ENCODE peak calls at places on chromosomes 13 and 19, in seven cellular contexts. I is left lung; E is body of pancreas; P is tibial nerve; V is activated naive CD4-positive, alpha-beta T cell treated with anti-CD3 and anti-CD28 coated beads for 36 hours; N is epithelial cell of proximal tubule; W is activated CD8-positive, alpha-beta memory T cell treated with anti-CD3 and anti-CD28 coated beads, Interleukin-2, amount 50 U/mL, for 48 hours. T is an unnamed sample.

GRCh38 chr13:109160357-109160756 is 530.9 kb downstream of the MYO16 start:
- DNase-seq in I (no peak), E (no peak), P (no peak), V (no peak), N (no peak), W (no peak), T (no peak)

GRCh38 chr19:33456845-33457220 is 64.8 kb downstream of the PEPD start:
- DNase-seq in I (peak; percentile 15), E (no peak), P (no peak), V (no peak), N (no peak), W (peak; percentile 35), T (no peak)

GRCh38 chr13:101875717-101876393 is 423.4 kb downstream of the ITGBL1 start:
- DNase-seq in I (no peak), E (no peak), P (no peak), V (no peak), N (peak; percentile 12), W (no peak), T (peak; percentile 2)

GRCh38 chr13:80901111-80902014 is 560.4 kb upstream of the SPRY2 start:
- DNase-seq in I (no peak), E (no peak), P (no peak), V (no peak), N (no peak), W (no peak), T (no peak)

GRCh38 chr13:44040070-44040753 is 160.5 kb downstream of the LACC1 start:
- DNase-seq in I (no peak), E (no peak), P (no peak), V (no peak), N (no peak), W (no peak), T (no peak)

GRCh38 chr13:50916701-50917184 is 7.2 kb downstream of the RNASEH2B start:
- DNase-seq in I (peak; percentile 51), E (no peak), P (no peak), V (no peak), N (no peak), W (no peak), T (no peak)

GRCh38 chr13:94706101-94706853 is 6.1 kb downstream of the SOX21 start:
- DNase-seq in I (no peak), E (no peak), P (no peak), V (no peak), N (no peak), W (no peak), T (no peak)

GRCh38 chr13:40096357-40096911 is 441.0 kb downstream of the COG6 start:
- DNase-seq in I (no peak), E (no peak), P (no peak), V (peak; percentile 75), N (no peak), W (no peak), T (no peak)

GRCh38 chr13:27792393-27793218 is at the start of gene GSX1:
- DNase-seq in I (peak; percentile 52), E (peak; percentile 84), P (peak; percentile 19), V (peak; percentile 69), N (no peak), W (peak; percentile 78), T (peak; percentile 51)

GRCh38 chr19:54481326-54481930 is 8.3 kb upstream of the CDC42EP5 start:
- DNase-seq in I (no peak), E (peak; percentile 26), P (no peak), V (peak; percentile 57), N (no peak), W (peak; percentile 66), T (peak; percentile 53)

GRCh38 chr13:57582032-57582431 is 49.5 kb upstream of the PCDH17 start:
- DNase-seq in I (no peak), E (no peak), P (no peak), V (no peak), N (no peak), W (no peak), T (no peak)

GRCh38 chr19:16136185-16137067 is 7.1 kb upstream of the HSH2D start:
- DNase-seq in I (no peak), E (peak; percentile 58), P (no peak), V (no peak), N (no peak), W (no peak), T (no peak)

GRCh38 chr13:108877300-108877699 is 247.9 kb downstream of the MYO16 start:
- DNase-seq in I (no peak), E (no peak), P (no peak), V (no peak), N (no peak), W (no peak), T (peak; percentile 4)

GRCh38 chr19:49938662-49939061 is 9.4 kb upstream of the NUP62 start:
- DNase-seq in I (no peak), E (no peak), P (no peak), V (no peak), N (no peak), W (no peak), T (no peak)

GRCh38 chr19:33818426-33818825 is 21.8 kb downstream of the KCTD15 start:
- DNase-seq in I (no peak), E (no peak), P (no peak), V (no peak), N (no peak), W (peak; percentile 33), T (no peak)

GRCh38 chr13:75417006-75417384 is 65.0 kb downstream of the TBC1D4 start:
- DNase-seq in I (peak; percentile 48), E (no peak), P (no peak), V (no peak), N (no peak), W (no peak), T (no peak)

GRCh38 chr19:48302600-48302959 is 22.8 kb upstream of the EMP3 start:
- DNase-seq in I (no peak), E (no peak), P (no peak), V (no peak), N (no peak), W (no peak), T (no peak)

GRCh38 chr13:22061371-22061805 is 390.5 kb downstream of the FGF9 start:
- DNase-seq in I (no peak), E (no peak), P (no peak), V (peak; percentile 64), N (no peak), W (peak; percentile 74), T (no peak)

GRCh38 chr19:5891938-5892771 is 11.4 kb downstream of the NDUFA11 start:
- DNase-seq in I (no peak), E (peak; percentile 62), P (no peak), V (peak; percentile 35), N (no peak), W (peak; percentile 66), T (peak; percentile 37)

GRCh38 chr13:34951528-34951927 is 9.5 kb downstream of the NBEA start:
- DNase-seq in I (no peak), E (no peak), P (no peak), V (no peak), N (no peak), W (no peak), T (no peak)

GRCh38 chr13:40597735-40598365 is 68.6 kb downstream of the FOXO1 start:
- DNase-seq in I (peak; percentile 46), E (peak; percentile 48), P (no peak), V (peak; percentile 24), N (no peak), W (no peak), T (no peak)

GRCh38 chr19:17389288-17389687 is 4.7 kb downstream of the CCDC194 start:
- DNase-seq in I (no peak), E (no peak), P (no peak), V (no peak), N (no peak), W (no peak), T (no peak)

GRCh38 chr19:33401683-33402420 is 28.3 kb downstream of the CEBPG start:
- DNase-seq in I (peak; percentile 30), E (peak; percentile 42), P (peak; percentile 8), V (no peak), N (no peak), W (no peak), T (no peak)

GRCh38 chr19:3146677-3147100 is 10.9 kb downstream of the GNA15 start:
- DNase-seq in I (no peak), E (no peak), P (no peak), V (peak; percentile 83), N (no peak), W (peak; percentile 95), T (no peak)

GRCh38 chr13:74423434-74423833 is 289.2 kb upstream of the KLF12 start:
- DNase-seq in I (no peak), E (no peak), P (no peak), V (no peak), N (no peak), W (no peak), T (no peak)

GRCh38 chr19:9309974-9310446 is 372 bp upstream of the ZNF699 start:
- DNase-seq in I (peak; percentile 92), E (peak; percentile 83), P (peak; percentile 74), V (peak; percentile 91), N (no peak), W (no peak), T (peak; percentile 89)